ENCODE peak calls at places on chromosome 11, in eight cellular contexts. One of them, this sample, is unnamed.

GRCh38 chr11:68003846-68004550 is at the start of gene UNC93B1:
- DNase-seq in Jurkat, Clone E6-1: peak; percentile 56
- DNase-seq in ACHN: peak; percentile 83
- DNase-seq in iPS-NIHi11: peak; percentile 86
- DNase-seq in stimulated activated CD4-positive, alpha-beta T cell treated with anti-CD3 and anti-CD28 coated beads, Interleukin-1b, Interleukin-23, amount 100 ng/mL, for 1 hour: peak; percentile 41
- DNase-seq in anterior cingulate cortex: peak; percentile 40
- DNase-seq in GM19239: peak; percentile 90
- DNase-seq in kidney glomerular epithelial cell: peak; percentile 70
- DNase-seq in this sample: peak; percentile 76

GRCh38 chr11:132140056-132140455 is 769.6 kb downstream of the NTM start:
- DNase-seq in Jurkat, Clone E6-1: no peak
- DNase-seq in ACHN: no peak
- DNase-seq in iPS-NIHi11: no peak
- DNase-seq in stimulated activated CD4-positive, alpha-beta T cell treated with anti-CD3 and anti-CD28 coated beads, Interleukin-1b, Interleukin-23, amount 100 ng/mL, for 1 hour: no peak
- DNase-seq in anterior cingulate cortex: no peak
- DNase-seq in GM19239: no peak
- DNase-seq in kidney glomerular epithelial cell: no peak
- DNase-seq in this sample: no peak

GRCh38 chr11:34426766-34427170 is 12.0 kb upstream of the CAT start:
- DNase-seq in Jurkat, Clone E6-1: no peak
- DNase-seq in ACHN: no peak
- DNase-seq in iPS-NIHi11: no peak
- DNase-seq in stimulated activated CD4-positive, alpha-beta T cell treated with anti-CD3 and anti-CD28 coated beads, Interleukin-1b, Interleukin-23, amount 100 ng/mL, for 1 hour: no peak
- DNase-seq in anterior cingulate cortex: no peak
- DNase-seq in GM19239: no peak
- DNase-seq in kidney glomerular epithelial cell: no peak
- DNase-seq in this sample: no peak

GRCh38 chr11:17218403-17218802 is 10.6 kb upstream of the PIK3C2A start:
- DNase-seq in Jurkat, Clone E6-1: no peak
- DNase-seq in ACHN: no peak
- DNase-seq in iPS-NIHi11: no peak
- DNase-seq in stimulated activated CD4-positive, alpha-beta T cell treated with anti-CD3 and anti-CD28 coated beads, Interleukin-1b, Interleukin-23, amount 100 ng/mL, for 1 hour: no peak
- DNase-seq in anterior cingulate cortex: no peak
- DNase-seq in GM19239: no peak
- DNase-seq in kidney glomerular epithelial cell: no peak
- DNase-seq in this sample: no peak

GRCh38 chr11:18321622-18321990 is 334 bp downstream of the HPS5 start:
- DNase-seq in Jurkat, Clone E6-1: peak; percentile 16
- DNase-seq in ACHN: peak; percentile 28
- DNase-seq in iPS-NIHi11: no peak
- DNase-seq in stimulated activated CD4-positive, alpha-beta T cell treated with anti-CD3 and anti-CD28 coated beads, Interleukin-1b, Interleukin-23, amount 100 ng/mL, for 1 hour: no peak
- DNase-seq in anterior cingulate cortex: no peak
- DNase-seq in GM19239: no peak
- DNase-seq in kidney glomerular epithelial cell: no peak
- DNase-seq in this sample: no peak

GRCh38 chr11:65489061-65489705 is 9.7 kb upstream of the MALAT1 start:
- DNase-seq in Jurkat, Clone E6-1: no peak
- DNase-seq in ACHN: no peak
- DNase-seq in iPS-NIHi11: no peak
- DNase-seq in stimulated activated CD4-positive, alpha-beta T cell treated with anti-CD3 and anti-CD28 coated beads, Interleukin-1b, Interleukin-23, amount 100 ng/mL, for 1 hour: no peak
- DNase-seq in anterior cingulate cortex: peak; percentile 39
- DNase-seq in GM19239: no peak
- DNase-seq in kidney glomerular epithelial cell: no peak
- DNase-seq in this sample: no peak

GRCh38 chr11:72643547-72643946 is 30.7 kb downstream of the PDE2A start:
- DNase-seq in Jurkat, Clone E6-1: no peak
- DNase-seq in ACHN: peak; percentile 69
- DNase-seq in iPS-NIHi11: no peak
- DNase-seq in stimulated activated CD4-positive, alpha-beta T cell treated with anti-CD3 and anti-CD28 coated beads, Interleukin-1b, Interleukin-23, amount 100 ng/mL, for 1 hour: no peak
- DNase-seq in anterior cingulate cortex: no peak
- DNase-seq in GM19239: no peak
- DNase-seq in kidney glomerular epithelial cell: peak; percentile 61
- DNase-seq in this sample: no peak

GRCh38 chr11:130037881-130038601 is 31.7 kb upstream of the APLP2 start:
- DNase-seq in Jurkat, Clone E6-1: no peak
- DNase-seq in ACHN: no peak
- DNase-seq in iPS-NIHi11: no peak
- DNase-seq in stimulated activated CD4-positive, alpha-beta T cell treated with anti-CD3 and anti-CD28 coated beads, Interleukin-1b, Interleukin-23, amount 100 ng/mL, for 1 hour: no peak
- DNase-seq in anterior cingulate cortex: no peak
- DNase-seq in GM19239: no peak
- DNase-seq in kidney glomerular epithelial cell: no peak
- DNase-seq in this sample: no peak

GRCh38 chr11:119975561-119976152 is 162.3 kb downstream of the TRIM29 start:
- DNase-seq in Jurkat, Clone E6-1: no peak
- DNase-seq in ACHN: no peak
- DNase-seq in iPS-NIHi11: peak; percentile 70
- DNase-seq in stimulated activated CD4-positive, alpha-beta T cell treated with anti-CD3 and anti-CD28 coated beads, Interleukin-1b, Interleukin-23, amount 100 ng/mL, for 1 hour: no peak
- DNase-seq in anterior cingulate cortex: peak; percentile 86
- DNase-seq in GM19239: no peak
- DNase-seq in kidney glomerular epithelial cell: no peak
- DNase-seq in this sample: no peak

GRCh38 chr11:74538680-74539079 is 45.2 kb upstream of the LIPT2 start:
- DNase-seq in Jurkat, Clone E6-1: no peak
- DNase-seq in ACHN: no peak
- DNase-seq in iPS-NIHi11: no peak
- DNase-seq in stimulated activated CD4-positive, alpha-beta T cell treated with anti-CD3 and anti-CD28 coated beads, Interleukin-1b, Interleukin-23, amount 100 ng/mL, for 1 hour: no peak
- DNase-seq in anterior cingulate cortex: no peak
- DNase-seq in GM19239: no peak
- DNase-seq in kidney glomerular epithelial cell: no peak
- DNase-seq in this sample: no peak

GRCh38 chr11:69908511-69909220 is 89.5 kb upstream of the FGF3 start:
- DNase-seq in Jurkat, Clone E6-1: no peak
- DNase-seq in ACHN: no peak
- DNase-seq in iPS-NIHi11: no peak
- DNase-seq in stimulated activated CD4-positive, alpha-beta T cell treated with anti-CD3 and anti-CD28 coated beads, Interleukin-1b, Interleukin-23, amount 100 ng/mL, for 1 hour: no peak
- DNase-seq in anterior cingulate cortex: no peak
- DNase-seq in GM19239: no peak
- DNase-seq in kidney glomerular epithelial cell: no peak
- DNase-seq in this sample: no peak

GRCh38 chr11:61961570-61962212 is 5.7 kb downstream of the FTH1 start:
- DNase-seq in Jurkat, Clone E6-1: no peak
- DNase-seq in ACHN: peak; percentile 94
- DNase-seq in iPS-NIHi11: no peak
- DNase-seq in stimulated activated CD4-positive, alpha-beta T cell treated with anti-CD3 and anti-CD28 coated beads, Interleukin-1b, Interleukin-23, amount 100 ng/mL, for 1 hour: no peak
- DNase-seq in anterior cingulate cortex: peak; percentile 66
- DNase-seq in GM19239: no peak
- DNase-seq in kidney glomerular epithelial cell: peak; percentile 81
- DNase-seq in this sample: no peak

GRCh38 chr11:75775056-75775455 is 6.5 kb downstream of the DGAT2 start:
- DNase-seq in Jurkat, Clone E6-1: no peak
- DNase-seq in ACHN: no peak
- DNase-seq in iPS-NIHi11: peak; percentile 43
- DNase-seq in stimulated activated CD4-positive, alpha-beta T cell treated with anti-CD3 and anti-CD28 coated beads, Interleukin-1b, Interleukin-23, amount 100 ng/mL, for 1 hour: no peak
- DNase-seq in anterior cingulate cortex: no peak
- DNase-seq in GM19239: no peak
- DNase-seq in kidney glomerular epithelial cell: no peak
- DNase-seq in this sample: no peak

GRCh38 chr11:118783724-118784495 is 7.1 kb downstream of the DDX6 start:
- DNase-seq in Jurkat, Clone E6-1: no peak
- DNase-seq in ACHN: no peak
- DNase-seq in iPS-NIHi11: no peak
- DNase-seq in stimulated activated CD4-positive, alpha-beta T cell treated with anti-CD3 and anti-CD28 coated beads, Interleukin-1b, Interleukin-23, amount 100 ng/mL, for 1 hour: no peak
- DNase-seq in anterior cingulate cortex: no peak
- DNase-seq in GM19239: no peak
- DNase-seq in kidney glomerular epithelial cell: no peak
- DNase-seq in this sample: no peak

GRCh38 chr11:63670738-63671321 is 346 bp downstream of the ATL3 start:
- DNase-seq in Jurkat, Clone E6-1: no peak
- DNase-seq in ACHN: peak; percentile 73
- DNase-seq in iPS-NIHi11: peak; percentile 72
- DNase-seq in stimulated activated CD4-positive, alpha-beta T cell treated with anti-CD3 and anti-CD28 coated beads, Interleukin-1b, Interleukin-23, amount 100 ng/mL, for 1 hour: no peak
- DNase-seq in anterior cingulate cortex: peak; percentile 69
- DNase-seq in GM19239: peak; percentile 36
- DNase-seq in kidney glomerular epithelial cell: peak; percentile 50
- DNase-seq in this sample: no peak

GRCh38 chr11:125481531-125481930 is 14.5 kb downstream of the FEZ1 start:
- DNase-seq in Jurkat, Clone E6-1: no peak
- DNase-seq in ACHN: no peak
- DNase-seq in iPS-NIHi11: no peak
- DNase-seq in stimulated activated CD4-positive, alpha-beta T cell treated with anti-CD3 and anti-CD28 coated beads, Interleukin-1b, Interleukin-23, amount 100 ng/mL, for 1 hour: no peak
- DNase-seq in anterior cingulate cortex: peak; percentile 87
- DNase-seq in GM19239: no peak
- DNase-seq in kidney glomerular epithelial cell: no peak
- DNase-seq in this sample: no peak

GRCh38 chr11:44264126-44264749 is 45.7 kb downstream of the ALX4 start:
- DNase-seq in Jurkat, Clone E6-1: no peak
- DNase-seq in ACHN: no peak
- DNase-seq in iPS-NIHi11: no peak
- DNase-seq in stimulated activated CD4-positive, alpha-beta T cell treated with anti-CD3 and anti-CD28 coated beads, Interleukin-1b, Interleukin-23, amount 100 ng/mL, for 1 hour: no peak
- DNase-seq in anterior cingulate cortex: no peak
- DNase-seq in GM19239: no peak
- DNase-seq in kidney glomerular epithelial cell: no peak
- DNase-seq in this sample: no peak

GRCh38 chr11:128481135-128481534 is 106.2 kb downstream of the ETS1 start:
- DNase-seq in Jurkat, Clone E6-1: no peak
- DNase-seq in ACHN: no peak
- DNase-seq in iPS-NIHi11: no peak
- DNase-seq in stimulated activated CD4-positive, alpha-beta T cell treated with anti-CD3 and anti-CD28 coated beads, Interleukin-1b, Interleukin-23, amount 100 ng/mL, for 1 hour: no peak
- DNase-seq in anterior cingulate cortex: no peak
- DNase-seq in GM19239: no peak
- DNase-seq in kidney glomerular epithelial cell: no peak
- DNase-seq in this sample: no peak

GRCh38 chr11:62588966-62589637 is 2.2 kb downstream of the TUT1 start:
- DNase-seq in Jurkat, Clone E6-1: no peak
- DNase-seq in ACHN: peak; percentile 29
- DNase-seq in iPS-NIHi11: no peak
- DNase-seq in stimulated activated CD4-positive, alpha-beta T cell treated with anti-CD3 and anti-CD28 coated beads, Interleukin-1b, Interleukin-23, amount 100 ng/mL, for 1 hour: no peak
- DNase-seq in anterior cingulate cortex: no peak
- DNase-seq in GM19239: no peak
- DNase-seq in kidney glomerular epithelial cell: no peak
- DNase-seq in this sample: no peak

GRCh38 chr11:32893091-32893946 is 708 bp downstream of the QSER1 start:
- DNase-seq in Jurkat, Clone E6-1: no peak
- DNase-seq in ACHN: peak; percentile 55
- DNase-seq in iPS-NIHi11: peak; percentile 65
- DNase-seq in stimulated activated CD4-positive, alpha-beta T cell treated with anti-CD3 and anti-CD28 coated beads, Interleukin-1b, Interleukin-23, amount 100 ng/mL, for 1 hour: peak; percentile 10
- DNase-seq in anterior cingulate cortex: peak; percentile 68
- DNase-seq in GM19239: peak; percentile 58
- DNase-seq in kidney glomerular epithelial cell: no peak
- DNase-seq in this sample: no peak

GRCh38 chr11:35247428-35247827 is 108.5 kb downstream of the CD44 start:
- DNase-seq in Jurkat, Clone E6-1: no peak
- DNase-seq in ACHN: no peak
- DNase-seq in iPS-NIHi11: no peak
- DNase-seq in stimulated activated CD4-positive, alpha-beta T cell treated with anti-CD3 and anti-CD28 coated beads, Interleukin-1b, Interleukin-23, amount 100 ng/mL, for 1 hour: peak; percentile 41
- DNase-seq in anterior cingulate cortex: no peak
- DNase-seq in GM19239: no peak
- DNase-seq in kidney glomerular epithelial cell: no peak
- DNase-seq in this sample: no peak

GRCh38 chr11:122803306-122803705 is 35.0 kb upstream of the CRTAM start:
- DNase-seq in Jurkat, Clone E6-1: no peak
- DNase-seq in ACHN: no peak
- DNase-seq in iPS-NIHi11: no peak
- DNase-seq in stimulated activated CD4-positive, alpha-beta T cell treated with anti-CD3 and anti-CD28 coated beads, Interleukin-1b, Interleukin-23, amount 100 ng/mL, for 1 hour: no peak
- DNase-seq in anterior cingulate cortex: no peak
- DNase-seq in GM19239: no peak
- DNase-seq in kidney glomerular epithelial cell: no peak
- DNase-seq in this sample: no peak

GRCh38 chr11:117870176-117870952 is 6.1 kb downstream of the FXYD6 start:
- DNase-seq in Jurkat, Clone E6-1: no peak
- DNase-seq in ACHN: no peak
- DNase-seq in iPS-NIHi11: no peak
- DNase-seq in stimulated activated CD4-positive, alpha-beta T cell treated with anti-CD3 and anti-CD28 coated beads, Interleukin-1b, Interleukin-23, amount 100 ng/mL, for 1 hour: no peak
- DNase-seq in anterior cingulate cortex: peak; percentile 74
- DNase-seq in GM19239: no peak
- DNase-seq in kidney glomerular epithelial cell: no peak
- DNase-seq in this sample: no peak

GRCh38 chr11:68373810-68374501 is 61.6 kb downstream of the LRP5 start:
- DNase-seq in Jurkat, Clone E6-1: no peak
- DNase-seq in ACHN: no peak
- DNase-seq in iPS-NIHi11: no peak
- DNase-seq in stimulated activated CD4-positive, alpha-beta T cell treated with anti-CD3 and anti-CD28 coated beads, Interleukin-1b, Interleukin-23, amount 100 ng/mL, for 1 hour: no peak
- DNase-seq in anterior cingulate cortex: peak; percentile 57
- DNase-seq in GM19239: no peak
- DNase-seq in kidney glomerular epithelial cell: no peak
- DNase-seq in this sample: no peak

GRCh38 chr11:72553748-72554147 is 119.4 kb upstream of the CLPB start:
- DNase-seq in Jurkat, Clone E6-1: peak; percentile 52
- DNase-seq in ACHN: no peak
- DNase-seq in iPS-NIHi11: peak; percentile 52
- DNase-seq in stimulated activated CD4-positive, alpha-beta T cell treated with anti-CD3 and anti-CD28 coated beads, Interleukin-1b, Interleukin-23, amount 100 ng/mL, for 1 hour: no peak
- DNase-seq in anterior cingulate cortex: no peak
- DNase-seq in GM19239: no peak
- DNase-seq in kidney glomerular epithelial cell: no peak
- DNase-seq in this sample: no peak

GRCh38 chr11:79269923-79270322 is 170.9 kb downstream of the TENM4 start:
- DNase-seq in Jurkat, Clone E6-1: no peak
- DNase-seq in ACHN: no peak
- DNase-seq in iPS-NIHi11: peak; percentile 24
- DNase-seq in stimulated activated CD4-positive, alpha-beta T cell treated with anti-CD3 and anti-CD28 coated beads, Interleukin-1b, Interleukin-23, amount 100 ng/mL, for 1 hour: no peak
- DNase-seq in anterior cingulate cortex: no peak
- DNase-seq in GM19239: no peak
- DNase-seq in kidney glomerular epithelial cell: no peak
- DNase-seq in this sample: no peak

GRCh38 chr11:127066426-127067090 is 66.0 kb upstream of the KIRREL3 start:
- DNase-seq in Jurkat, Clone E6-1: no peak
- DNase-seq in ACHN: no peak
- DNase-seq in iPS-NIHi11: no peak
- DNase-seq in stimulated activated CD4-positive, alpha-beta T cell treated with anti-CD3 and anti-CD28 coated beads, Interleukin-1b, Interleukin-23, amount 100 ng/mL, for 1 hour: no peak
- DNase-seq in anterior cingulate cortex: no peak
- DNase-seq in GM19239: no peak
- DNase-seq in kidney glomerular epithelial cell: peak; percentile 72
- DNase-seq in this sample: no peak

GRCh38 chr11:86152901-86153300 is 84.0 kb upstream of the PICALM start:
- DNase-seq in Jurkat, Clone E6-1: no peak
- DNase-seq in ACHN: no peak
- DNase-seq in iPS-NIHi11: no peak
- DNase-seq in stimulated activated CD4-positive, alpha-beta T cell treated with anti-CD3 and anti-CD28 coated beads, Interleukin-1b, Interleukin-23, amount 100 ng/mL, for 1 hour: no peak
- DNase-seq in anterior cingulate cortex: no peak
- DNase-seq in GM19239: no peak
- DNase-seq in kidney glomerular epithelial cell: no peak
- DNase-seq in this sample: no peak

GRCh38 chr11:35802672-35803071 is 140.1 kb downstream of the TRIM44 start:
- DNase-seq in Jurkat, Clone E6-1: no peak
- DNase-seq in ACHN: no peak
- DNase-seq in iPS-NIHi11: no peak
- DNase-seq in stimulated activated CD4-positive, alpha-beta T cell treated with anti-CD3 and anti-CD28 coated beads, Interleukin-1b, Interleukin-23, amount 100 ng/mL, for 1 hour: no peak
- DNase-seq in anterior cingulate cortex: no peak
- DNase-seq in GM19239: no peak
- DNase-seq in kidney glomerular epithelial cell: no peak
- DNase-seq in this sample: no peak

GRCh38 chr11:77205467-77206263 is 77.6 kb downstream of the MYO7A start:
- DNase-seq in Jurkat, Clone E6-1: no peak
- DNase-seq in ACHN: no peak
- DNase-seq in iPS-NIHi11: peak; percentile 46
- DNase-seq in stimulated activated CD4-positive, alpha-beta T cell treated with anti-CD3 and anti-CD28 coated beads, Interleukin-1b, Interleukin-23, amount 100 ng/mL, for 1 hour: no peak
- DNase-seq in anterior cingulate cortex: no peak
- DNase-seq in GM19239: no peak
- DNase-seq in kidney glomerular epithelial cell: no peak
- DNase-seq in this sample: no peak

GRCh38 chr11:76577199-76577920 is 93.2 kb downstream of the LRRC32 start:
- DNase-seq in Jurkat, Clone E6-1: no peak
- DNase-seq in ACHN: peak; percentile 94
- DNase-seq in iPS-NIHi11: peak; percentile 42
- DNase-seq in stimulated activated CD4-positive, alpha-beta T cell treated with anti-CD3 and anti-CD28 coated beads, Interleukin-1b, Interleukin-23, amount 100 ng/mL, for 1 hour: no peak
- DNase-seq in anterior cingulate cortex: no peak
- DNase-seq in GM19239: no peak
- DNase-seq in kidney glomerular epithelial cell: peak; percentile 96
- DNase-seq in this sample: no peak

GRCh38 chr11:72831521-72832300 is 17.5 kb downstream of the ATG16L2 start:
- DNase-seq in Jurkat, Clone E6-1: no peak
- DNase-seq in ACHN: peak; percentile 70
- DNase-seq in iPS-NIHi11: peak; percentile 81
- DNase-seq in stimulated activated CD4-positive, alpha-beta T cell treated with anti-CD3 and anti-CD28 coated beads, Interleukin-1b, Interleukin-23, amount 100 ng/mL, for 1 hour: no peak
- DNase-seq in anterior cingulate cortex: peak; percentile 65
- DNase-seq in GM19239: no peak
- DNase-seq in kidney glomerular epithelial cell: peak; percentile 65
- DNase-seq in this sample: no peak

GRCh38 chr11:108632041-108632440 is 32.8 kb upstream of the DDX10 start:
- DNase-seq in Jurkat, Clone E6-1: no peak
- DNase-seq in ACHN: no peak
- DNase-seq in iPS-NIHi11: no peak
- DNase-seq in stimulated activated CD4-positive, alpha-beta T cell treated with anti-CD3 and anti-CD28 coated beads, Interleukin-1b, Interleukin-23, amount 100 ng/mL, for 1 hour: no peak
- DNase-seq in anterior cingulate cortex: no peak
- DNase-seq in GM19239: no peak
- DNase-seq in kidney glomerular epithelial cell: no peak
- DNase-seq in this sample: no peak

GRCh38 chr11:77074626-77075221 is 8.0 kb downstream of the CAPN5 start:
- DNase-seq in Jurkat, Clone E6-1: no peak
- DNase-seq in ACHN: no peak
- DNase-seq in iPS-NIHi11: no peak
- DNase-seq in stimulated activated CD4-positive, alpha-beta T cell treated with anti-CD3 and anti-CD28 coated beads, Interleukin-1b, Interleukin-23, amount 100 ng/mL, for 1 hour: no peak
- DNase-seq in anterior cingulate cortex: no peak
- DNase-seq in GM19239: no peak
- DNase-seq in kidney glomerular epithelial cell: no peak
- DNase-seq in this sample: no peak

This sample was measured in GM18507.